ENCODE peak calls at places on chromosomes 4 and X, in seven cellular contexts. O is activated effector memory CD4-positive, alpha-beta T cell treated with Interleukin-2 at 50 U/mL for 16 hours; A is right atrium auricular region; T is CD4-positive, alpha-beta T cell; M is cardiac muscle cell; D is brain pericyte; U is anterior cingulate cortex. B is an unnamed sample.

GRCh38 chr4:91359714-91360051 is 944.1 kb upstream of the GRID2 start:
- DNase-seq in A (no peak), M (no peak), D (no peak), T (no peak), U (no peak), O (no peak), B (no peak)

GRCh38 chr4:142817442-142817841 is 28.7 kb downstream of the INPP4B start:
- DNase-seq in T (peak; percentile 7), U (no peak), D (peak; percentile 50), A (no peak), M (peak; percentile 93), O (no peak), B (no peak)

GRCh38 chrX:111868726-111869638 is 7.0 kb upstream of the TRPC5OS start:
- DNase-seq in U (no peak), T (no peak), O (no peak), D (no peak), A (no peak), M (peak; percentile 0), B (no peak)

GRCh38 chr4:163484906-163485305 is 9.6 kb upstream of the TMA16 start:
- DNase-seq in O (no peak), T (peak; percentile 40), A (no peak), D (no peak), U (no peak), M (peak; percentile 72), B (peak; percentile 12)

GRCh38 chrX:132480581-132481203 is 8.1 kb downstream of the MBNL3 start:
- DNase-seq in D (no peak), O (peak; percentile 8), T (peak; percentile 25), U (no peak), A (no peak), M (peak; percentile 64), B (no peak)

GRCh38 chr4:6087669-6088068 is 69.4 kb upstream of the C4orf50 start:
- DNase-seq in O (no peak), A (no peak), D (no peak), M (peak; percentile 16), T (no peak), U (no peak), B (no peak)

GRCh38 chr4:120155287-120155686 is 88.6 kb upstream of the MAD2L1 start:
- DNase-seq in D (no peak), U (no peak), A (no peak), O (no peak), T (no peak), M (no peak), B (no peak)

GRCh38 chr4:183492791-183493221 is 12.1 kb upstream of the ING2 start:
- DNase-seq in U (no peak), A (no peak), D (no peak), M (no peak), O (no peak), T (no peak), B (no peak)

GRCh38 chr4:5010984-5011383 is 8.3 kb downstream of the CYTL1 start:
- DNase-seq in O (no peak), T (no peak), U (no peak), A (no peak), M (no peak), D (no peak), B (no peak)

GRCh38 chr4:38173935-38174334 is 213.7 kb downstream of the PTTG2 start:
- DNase-seq in U (no peak), O (no peak), M (no peak), T (no peak), D (no peak), A (no peak), B (no peak)

GRCh38 chr4:137531951-137532868 is at the start of gene PCDH18:
- DNase-seq in D (peak; percentile 90), A (peak; percentile 94), U (peak; percentile 54), T (no peak), O (no peak), M (peak; percentile 98), B (no peak)

GRCh38 chr4:115537387-115537786 is 424.0 kb upstream of the NDST4 start:
- DNase-seq in U (no peak), M (no peak), T (no peak), D (no peak), O (no peak), A (no peak), B (no peak)

GRCh38 chrX:69365755-69366154 is 138.4 kb upstream of the NALF2 start:
- DNase-seq in A (no peak), O (no peak), D (no peak), M (no peak), U (no peak), T (no peak), B (no peak)

GRCh38 chr4:83964996-83965541 is 429.2 kb downstream of the GPAT3 start:
- DNase-seq in D (no peak), U (no peak), T (no peak), A (no peak), O (no peak), M (no peak), B (no peak)

GRCh38 chrX:22987452-22987851 is 12.3 kb upstream of the DDX53 start:
- DNase-seq in A (no peak), O (no peak), T (no peak), D (no peak), U (no peak), M (no peak), B (no peak)

GRCh38 chr4:150173420-150173819 is 95.2 kb downstream of the DCLK2 start:
- DNase-seq in O (no peak), A (no peak), T (no peak), M (no peak), D (no peak), U (no peak), B (no peak)

GRCh38 chr4:52957220-52957686 is 95.1 kb downstream of the RASL11B start:
- DNase-seq in T (no peak), O (no peak), U (no peak), M (peak; percentile 60), D (peak; percentile 44), A (no peak), B (no peak)

GRCh38 chr4:165124488-165124887 is 11.8 kb upstream of the TMEM192 start:
- DNase-seq in M (no peak), A (no peak), U (no peak), D (no peak), O (no peak), T (no peak), B (no peak)

GRCh38 chrX:129472116-129472515 is 51.2 kb downstream of the SMARCA1 start:
- DNase-seq in M (no peak), U (no peak), T (no peak), A (no peak), D (no peak), O (no peak), B (no peak)

GRCh38 chr4:145933134-145933533 is 5.5 kb downstream of the ZNF827 start:
- DNase-seq in D (no peak), A (no peak), M (no peak), U (no peak), T (no peak), O (no peak), B (no peak)

GRCh38 chr4:155666701-155667537 is at the start of gene GUCY1A1:
- DNase-seq in A (peak; percentile 67), O (no peak), D (no peak), M (peak; percentile 19), U (peak; percentile 26), T (no peak), B (no peak)

GRCh38 chr4:26871611-26872010 is 11.0 kb downstream of the STIM2 start:
- DNase-seq in A (no peak), M (peak; percentile 83), O (no peak), U (no peak), D (no peak), T (no peak), B (no peak)

GRCh38 chr4:184960505-184960971 is 57.8 kb upstream of the HELT start:
- DNase-seq in U (no peak), A (peak; percentile 28), M (peak; percentile 73), T (no peak), D (peak; percentile 13), O (no peak), B (no peak)

GRCh38 chr4:41418444-41418843 is 119.5 kb upstream of the LIMCH1 start:
- DNase-seq in M (peak; percentile 74), A (peak; percentile 82), O (no peak), D (no peak), U (peak; percentile 62), T (no peak), B (no peak)

GRCh38 chrX:63664083-63664482 is 120.9 kb downstream of the ARHGEF9 start:
- DNase-seq in T (no peak), A (no peak), U (no peak), D (no peak), O (no peak), M (no peak), B (no peak)

GRCh38 chr4:3371038-3371437 is 70.7 kb upstream of the HGFAC start:
- DNase-seq in O (no peak), A (peak; percentile 55), T (no peak), D (no peak), U (no peak), M (peak; percentile 22), B (no peak)

GRCh38 chr4:83772680-83773079 is 236.8 kb downstream of the GPAT3 start:
- DNase-seq in M (no peak), T (no peak), O (no peak), U (no peak), D (no peak), A (no peak), B (no peak)

GRCh38 chrX:151737494-151737893 is 2.9 kb downstream of the CNGA2 start:
- DNase-seq in T (no peak), D (no peak), O (no peak), A (no peak), M (no peak), U (no peak), B (no peak)

GRCh38 chr4:174244441-174244840 is 39.0 kb downstream of the FBXO8 start:
- DNase-seq in T (no peak), A (no peak), U (no peak), O (no peak), D (no peak), M (no peak), B (no peak)

GRCh38 chr4:80156410-80156809 is 40.9 kb upstream of the PRDM8 start:
- DNase-seq in U (no peak), M (no peak), O (no peak), A (no peak), T (no peak), D (no peak), B (no peak)

GRCh38 chrX:103791233-103791632 is 14.6 kb downstream of the PLP1 start:
- DNase-seq in D (no peak), A (no peak), M (no peak), U (no peak), T (no peak), O (no peak), B (no peak)

GRCh38 chr4:176323511-176324160 is 3.9 kb downstream of the SPCS3 start:
- DNase-seq in U (no peak), T (no peak), D (no peak), M (peak; percentile 48), O (no peak), A (no peak), B (no peak)

B was measured in activated CD8-positive, alpha-beta memory T cell treated with anti-CD3 and anti-CD28 coated beads for 4 hours.